ENCODE peak calls at places on chromosomes 16 and 17, in seven cellular contexts. J is T-helper 2 cell; F is cardiac fibroblast; Z is HuH-7.5; P is NCI-H2081; U is AG08396; R is stimulated activated CD4-positive, alpha-beta T cell treated with anti-CD3 and anti-CD28 coated beads, Interleukin-4, amount 100 ng/mL, for 4 hours. W is an unnamed sample.

GRCh38 chr17:80649672-80650338 is 105.2 kb downstream of the RPTOR start:
- DNase-seq in R (peak), F (peak), J (peak), Z (peak), P (peak), U (peak), W (peak)

GRCh38 chr16:69930117-69930776 is 20.9 kb upstream of the CLEC18A start:
- DNase-seq in F (peak), U (peak), R (peak), Z (peak), J (peak), P (peak), W (peak)

GRCh38 chr16:15913046-15913698 is 24.8 kb upstream of the CEP20 start:
- DNase-seq in J (no peak), R (no peak), Z (no peak), P (no peak), F (no peak), U (no peak), W (no peak)

GRCh38 chr17:11240041-11240801 is 792 bp upstream of the SHISA6 start:
- DNase-seq in U (no peak), Z (no peak), R (no peak), P (no peak), J (peak), F (no peak), W (no peak)

GRCh38 chr17:78661092-78661770 is 84.0 kb upstream of the DNAH17 start:
- DNase-seq in J (no peak), P (peak), Z (no peak), F (no peak), U (no peak), R (no peak), W (no peak)

GRCh38 chr17:75893305-75894048 is 3.3 kb downstream of the TRIM65 start:
- DNase-seq in P (no peak), U (no peak), J (no peak), F (no peak), Z (no peak), R (no peak), W (no peak)

GRCh38 chr17:72861811-72862210 is 230.7 kb downstream of the SLC39A11 start:
- DNase-seq in J (no peak), P (no peak), R (no peak), F (no peak), Z (no peak), U (no peak), W (no peak)

GRCh38 chr16:72099377-72099818 is 5.8 kb downstream of the DHX38 start:
- DNase-seq in U (peak), Z (peak), P (peak), R (peak), F (peak), J (peak), W (peak)

GRCh38 chr17:57544381-57544780 is 200.7 kb downstream of the CCDC182 start:
- DNase-seq in R (no peak), Z (no peak), J (peak), P (no peak), F (no peak), U (no peak), W (no peak)

GRCh38 chr17:17739388-17740066 is 58.3 kb downstream of the RAI1 start:
- DNase-seq in F (peak), R (no peak), P (no peak), J (no peak), U (peak), Z (no peak), W (no peak)

GRCh38 chr16:11386791-11387546 is 41.7 kb downstream of the RMI2 start:
- DNase-seq in Z (no peak), F (peak), P (no peak), R (no peak), U (peak), J (no peak), W (no peak)

GRCh38 chr16:57998484-57998883 is 2.0 kb downstream of the ZNF319 start:
- DNase-seq in U (no peak), Z (no peak), R (peak), J (peak), P (no peak), F (peak), W (peak)

GRCh38 chr17:64115043-64115698 is 14.8 kb downstream of the ERN1 start:
- DNase-seq in P (no peak), U (no peak), Z (no peak), F (peak), R (no peak), J (no peak), W (no peak)

GRCh38 chr16:750454-750853 is 9.7 kb upstream of the CIAO3 start:
- DNase-seq in R (no peak), J (no peak), P (no peak), F (no peak), U (no peak), Z (no peak), W (no peak)

GRCh38 chr17:40111221-40112128 is 10.3 kb upstream of the MSL1 start:
- DNase-seq in J (peak), F (peak), P (peak), Z (peak), U (peak), R (peak), W (no peak)

GRCh38 chr17:22703786-22704441 is 1011.6 kb downstream of the KCNJ18 start:
- DNase-seq in Z (no peak), U (no peak), P (no peak), J (no peak), R (no peak), F (no peak), W (no peak)

GRCh38 chr16:47018223-47018891 is 44.9 kb upstream of the DNAJA2 start:
- DNase-seq in R (peak), Z (peak), P (peak), F (peak), U (peak), J (peak), W (peak)

GRCh38 chr16:52634528-52634927 is 87.6 kb upstream of the TOX3 start:
- DNase-seq in F (no peak), P (no peak), R (no peak), U (no peak), J (no peak), Z (no peak), W (no peak)

GRCh38 chr16:48013476-48013875 is 142.3 kb downstream of the ABCC12 start:
- DNase-seq in U (no peak), R (no peak), Z (no peak), J (no peak), P (peak), F (peak), W (no peak)

GRCh38 chr16:259226-259625 is 16.5 kb downstream of the RGS11 start:
- DNase-seq in R (no peak), P (no peak), J (no peak), U (no peak), F (no peak), Z (no peak), W (no peak)

GRCh38 chr16:9383281-9383680 is 291.8 kb downstream of the HAPSTR1 start:
- DNase-seq in R (no peak), F (no peak), P (no peak), Z (no peak), U (no peak), J (no peak), W (no peak)

GRCh38 chr16:56671706-56672105 is 2.1 kb downstream of the MT1H start:
- DNase-seq in R (no peak), P (no peak), Z (no peak), J (no peak), F (no peak), U (no peak), W (no peak)

GRCh38 chr16:54290203-54291106 is 3.9 kb upstream of the IRX3 start:
- DNase-seq in J (no peak), Z (no peak), F (no peak), P (no peak), U (no peak), R (no peak), W (no peak)

GRCh38 chr17:77314601-77315000 is 173.8 kb downstream of the SEC14L1 start:
- DNase-seq in J (no peak), U (no peak), R (no peak), Z (no peak), P (no peak), F (no peak), W (no peak)